ENCODE peak calls at places on chromosomes 4 and X, in seven cellular contexts. C, Z, I, M, X, G and H are unnamed samples. For H3K36me3 and H3K9me3, the result is how much of the 10 kb centered on the place peaks cover.

GRCh38 chr4:77917075-77917474 is 54.4 kb downstream of the MRPL1 start:
- DNase-seq in C (no peak), Z (no peak), I (no peak), M (no peak), X (no peak), G (no peak), H (no peak)

GRCh38 chr4:5118091-5118786 is 67.0 kb downstream of the STK32B start:
- DNase-seq in C (no peak), Z (no peak), I (no peak), M (no peak), X (no peak), G (no peak), H (no peak)

GRCh38 chr4:68249434-68249833 is 3.9 kb upstream of the TMPRSS11B start:
- DNase-seq in C (no peak), Z (no peak), I (no peak), M (no peak), X (no peak), G (no peak), H (no peak)

GRCh38 chr4:65831828-65832227 is 161.5 kb upstream of the EPHA5 start:
- DNase-seq in C (no peak), Z (no peak), I (no peak), M (no peak), X (no peak), G (no peak), H (no peak)

GRCh38 chr4:82948647-82949204 is 48.2 kb downstream of the THAP9 start:
- DNase-seq in C (peak), Z (no peak), I (no peak), M (peak), X (no peak), G (no peak), H (no peak)

GRCh38 chrX:25198891-25199290 is 183.1 kb upstream of the ARX start:
- DNase-seq in C (no peak), Z (no peak), I (no peak), M (no peak), X (no peak), G (no peak), H (no peak)

GRCh38 chrX:137549073-137549472 is 16.9 kb upstream of the ZIC3 start:
- DNase-seq in C (no peak), Z (no peak), I (no peak), M (no peak), X (no peak), G (no peak), H (no peak)

GRCh38 chr4:39818646-39819045 is 120.7 kb downstream of the UBE2K start:
- DNase-seq in C (no peak), Z (no peak), I (no peak), M (no peak), X (no peak), G (no peak), H (no peak)

GRCh38 chr4:120658772-120659171 is 263.8 kb downstream of the PRDM5 start:
- DNase-seq in C (no peak), Z (no peak), I (no peak), M (no peak), X (no peak), G (no peak), H (no peak)

GRCh38 chr4:37734989-37735388 is 48.8 kb upstream of the RELL1 start:
- DNase-seq in C (no peak), Z (no peak), I (no peak), M (no peak), X (no peak), G (no peak), H (no peak)

GRCh38 chr4:80526697-80527096 is 191.2 kb downstream of the CFAP299 start:
- DNase-seq in C (no peak), Z (no peak), I (no peak), M (no peak), X (no peak), G (no peak), H (no peak)

GRCh38 chrX:149370097-149370496 is 135.0 kb downstream of the IDS start:
- DNase-seq in C (no peak), Z (no peak), I (no peak), M (peak), X (no peak), G (no peak), H (no peak)

GRCh38 chrX:7191681-7192110 is 43.7 kb upstream of the PUDP start:
- DNase-seq in C (peak), Z (no peak), I (no peak), M (no peak), X (no peak), G (no peak), H (no peak)

GRCh38 chr4:94426783-94427182 is 25.0 kb upstream of the PDLIM5 start:
- DNase-seq in C (no peak), Z (no peak), I (no peak), M (no peak), X (no peak), G (no peak), H (no peak)

GRCh38 chrX:74535211-74535621 is 79.2 kb downstream of the RLIM start:
- DNase-seq in C (peak), Z (no peak), I (no peak), M (peak), X (no peak), G (peak), H (peak)

GRCh38 chr4:63528592-63528991 is 880.7 kb downstream of the TECRL start:
- DNase-seq in C (peak), Z (no peak), I (no peak), M (no peak), X (no peak), G (no peak), H (no peak)

GRCh38 chrX:129833153-129834004 is 10.3 kb downstream of the ZDHHC9 start:
- DNase-seq in C (peak), Z (no peak), I (no peak), M (peak), X (no peak), G (peak), H (peak)

GRCh38 chr4:143348233-143349077 is 11.8 kb downstream of the GAB1 start:
- DNase-seq in C (no peak), Z (no peak), I (no peak), M (no peak), X (no peak), G (no peak), H (no peak)

GRCh38 chrX:154526901-154527675 is 11.1 kb upstream of the FAM3A start:
- DNase-seq in C (peak), Z (peak), I (peak), M (peak), X (peak), G (peak), H (peak)

GRCh38 chrX:30733852-30734660 is 80.8 kb downstream of the GK start:
- DNase-seq in C (no peak), Z (no peak), I (no peak), M (no peak), X (no peak), G (no peak), H (no peak)

GRCh38 chrX:121579016-121579760 is 531.8 kb downstream of the GLUD2 start:
- DNase-seq in C (peak), Z (no peak), I (peak), M (peak), X (no peak), G (no peak), H (no peak)

GRCh38 chr4:149870008-149870407 is 54.4 kb upstream of the IQCM start:
- DNase-seq in C (no peak), Z (no peak), I (no peak), M (no peak), X (no peak), G (no peak), H (no peak)

GRCh38 chr4:131304686-131305085 is 1844.4 kb upstream of the PCDH10 start:
- DNase-seq in C (no peak), Z (no peak), I (no peak), M (peak), X (no peak), G (no peak), H (no peak)

DNA sequence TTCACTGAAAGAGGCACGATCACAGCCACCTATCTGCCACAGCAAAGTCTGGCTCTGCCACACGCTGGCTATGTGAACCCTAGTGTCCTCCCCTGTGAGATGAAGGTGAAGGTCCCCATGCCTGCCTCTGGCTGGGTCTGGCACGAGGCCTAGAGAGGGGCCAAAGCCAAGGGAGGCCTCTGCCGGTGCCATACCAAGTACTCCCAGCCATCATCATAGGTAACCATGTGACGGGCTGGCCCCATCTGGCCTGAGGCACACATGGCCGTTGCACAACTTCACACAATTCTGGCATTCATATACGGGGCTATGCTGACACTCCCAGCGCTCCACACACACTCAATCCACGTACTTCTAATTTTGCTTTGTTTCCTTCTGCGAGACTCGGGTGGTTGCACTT is 15.3 kb downstream of the NOP14 start:
- DNase-seq in C (no peak), Z (no peak), I (no peak), M (no peak), X (no peak), G (no peak), H (no peak)
- H3K36me3 ChIP-seq in C (half or more), Z (half or more), I (half or more), M (under half), X (under half), G (half or more), H (half or more)

GRCh38 chr4:7575426-7575825 is 140.7 kb upstream of the PSAPL1 start:
- DNase-seq in C (no peak), Z (no peak), I (no peak), M (no peak), X (no peak), G (no peak), H (no peak)
- H3K9me3 ChIP-seq in C (under half), Z (under half), I (under half), M (under half), X (under half), G (half or more), H (under half)

DNA sequence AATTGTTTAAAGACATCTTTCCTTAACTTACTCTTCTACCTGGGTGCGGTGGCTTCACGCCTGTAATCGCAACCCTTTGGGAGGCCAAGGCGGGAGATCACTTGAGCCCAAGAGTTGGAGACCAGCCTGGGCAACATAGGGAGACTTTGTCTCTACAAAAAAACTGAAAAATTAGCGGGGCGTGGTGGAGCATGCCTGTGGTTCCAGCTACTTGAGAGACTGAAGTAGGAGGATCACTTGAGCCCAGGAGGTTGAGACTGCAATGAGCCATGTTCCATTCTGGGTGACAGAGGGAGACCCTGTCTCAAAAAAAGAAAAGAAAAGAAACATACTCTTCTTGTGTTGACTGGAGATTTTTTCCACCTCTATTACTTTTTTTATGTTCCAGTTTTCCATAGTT is 181.9 kb downstream of the RAPGEF2 start:
- DNase-seq in C (no peak), Z (no peak), I (no peak), M (peak), X (no peak), G (no peak), H (no peak)
- H3K27ac ChIP-seq in C (peak), Z (no peak), I (no peak), M (no peak), X (no peak), G (no peak), H (no peak)

GRCh38 chr4:184811484-184812180 is 14.1 kb downstream of the ACSL1 start:
- DNase-seq in C (no peak), Z (no peak), I (no peak), M (no peak), X (no peak), G (peak), H (no peak)

GRCh38 chr4:184810720-184811119 is 15.0 kb downstream of the ACSL1 start:
- DNase-seq in C (no peak), Z (no peak), I (no peak), M (no peak), X (peak), G (peak), H (no peak)

GRCh38 chr4:184814686-184815045 is 11.1 kb downstream of the ACSL1 start:
- DNase-seq in C (peak), Z (no peak), I (no peak), M (peak), X (no peak), G (no peak), H (no peak)

GRCh38 chr4:184812651-184813181 is 13.1 kb downstream of the ACSL1 start:
- DNase-seq in C (peak), Z (no peak), I (no peak), M (peak), X (no peak), G (no peak), H (no peak)

GRCh38 chr4:184812181-184812542 is 13.6 kb downstream of the ACSL1 start:
- DNase-seq in C (no peak), Z (no peak), I (no peak), M (no peak), X (no peak), G (no peak), H (no peak)
- H3K36me3 ChIP-seq in C (under half), Z (under half), I (under half), M (under half), X (under half), G (under half), H (under half)

DNA sequence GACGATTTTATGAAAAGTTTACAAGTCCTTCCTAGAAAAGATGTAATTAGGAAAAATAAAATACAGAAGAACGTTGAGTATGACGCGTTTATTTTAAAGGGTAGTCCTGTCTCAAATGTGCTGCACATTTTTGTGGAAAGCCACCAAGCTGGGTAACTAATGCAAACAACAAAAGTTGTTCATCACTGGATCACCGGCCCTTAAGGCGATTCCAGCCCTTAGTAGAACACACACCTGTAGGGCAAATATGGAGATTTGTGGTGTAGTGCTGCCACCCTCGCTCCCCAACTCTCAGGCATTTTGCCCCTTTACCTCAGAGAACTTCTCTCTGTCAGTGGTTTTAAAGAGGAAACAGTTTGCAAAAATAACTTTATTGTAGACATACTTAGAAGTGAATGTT is 1.9 kb downstream of the TBL1X start:
- DNase-seq in C (peak), Z (no peak), I (no peak), M (no peak), X (no peak), G (no peak), H (no peak)
- H3K9me3 ChIP-seq in C (under half), Z (under half), I (under half), M (under half), X (under half), G (under half), H (under half)

GRCh38 chrX:136438192-136438591 is 49.6 kb upstream of the BRS3 start:
- DNase-seq in C (no peak), Z (no peak), I (no peak), M (no peak), X (no peak), G (no peak), H (no peak)

DNA sequence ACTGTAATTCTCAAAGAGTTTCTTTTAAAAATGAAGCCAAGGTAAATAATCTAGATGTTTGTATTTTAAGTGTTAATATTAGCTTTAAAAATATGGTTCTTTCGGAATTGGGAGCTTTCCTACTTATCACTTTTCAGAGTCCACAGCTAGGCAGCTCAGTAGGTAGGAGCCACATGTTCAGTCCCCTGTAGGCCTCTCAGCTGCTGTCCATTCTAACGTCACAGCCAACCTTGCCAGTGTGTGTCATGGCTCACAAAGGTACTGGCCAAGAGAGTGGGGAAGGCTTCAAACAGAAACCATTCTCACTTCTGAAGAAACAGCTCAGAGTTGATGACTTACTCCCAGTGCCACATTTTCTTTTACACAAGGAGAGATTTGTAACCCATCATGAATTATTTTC is 50.0 kb upstream of the BRS3 start:
- DNase-seq in C (no peak), Z (no peak), I (no peak), M (no peak), X (no peak), G (no peak), H (no peak)
- H3K27ac ChIP-seq in C (no peak), Z (no peak), I (no peak), M (no peak), X (no peak), G (no peak), H (no peak)

GRCh38 chr4:122838034-122838433 is 11.4 kb downstream of the FGF2 start:
- DNase-seq in C (no peak), Z (no peak), I (no peak), M (no peak), X (no peak), G (no peak), H (no peak)

GRCh38 chr4:122845760-122846159 is 19.1 kb downstream of the FGF2 start:
- DNase-seq in C (no peak), Z (no peak), I (no peak), M (peak), X (no peak), G (no peak), H (no peak)

GRCh38 chr4:122845066-122845465 is 18.4 kb downstream of the FGF2 start:
- DNase-seq in C (no peak), Z (no peak), I (no peak), M (peak), X (no peak), G (no peak), H (no peak)

GRCh38 chr4:122842984-122843531 is 16.4 kb downstream of the FGF2 start:
- DNase-seq in C (peak), Z (no peak), I (no peak), M (no peak), X (peak), G (no peak), H (no peak)

DNA sequence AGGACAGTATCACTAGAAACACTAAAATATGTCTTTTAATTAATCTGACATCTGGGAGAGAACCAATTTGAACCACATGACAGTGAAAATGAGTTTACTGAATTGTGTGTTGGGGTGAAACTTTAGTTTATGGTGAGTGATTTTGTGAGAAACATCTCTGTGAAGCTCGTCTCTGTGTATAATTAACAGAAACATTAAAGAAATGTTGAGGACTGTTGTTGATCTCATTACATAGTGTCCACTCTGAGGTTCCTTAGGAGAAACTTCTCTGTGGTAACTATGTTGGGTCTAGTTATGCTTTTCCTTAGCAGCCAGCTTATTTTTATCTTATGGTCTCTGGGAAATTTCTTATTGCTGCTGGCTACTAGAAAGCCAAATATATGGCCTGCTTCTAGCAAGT is 15.8 kb downstream of the FGF2 start:
- DNase-seq in C (no peak), Z (no peak), I (no peak), M (no peak), X (no peak), G (no peak), H (no peak)
- H3K36me3 ChIP-seq in C (half or more), Z (under half), I (under half), M (under half), X (under half), G (under half), H (under half)